ENCODE peak calls at places on chromosomes 4 and X, in nine cellular contexts. A, J, O, I, M, S, Y, W and P are unnamed samples.

GRCh38 chr4:93749351-93749761 is 79.2 kb upstream of the ATOH1 start:
- DNase-seq in I (no peak), W (no peak), M (no peak), Y (no peak), O (no peak), S (no peak), A (no peak), J (no peak), P (no peak)

GRCh38 chr4:55291227-55291629 is 54.8 kb upstream of the SRD5A3 start:
- DNase-seq in Y (no peak), J (no peak), I (no peak), S (no peak), O (no peak), A (peak), M (no peak), W (peak), P (peak)

GRCh38 chr4:6229095-6229494 is 28.7 kb upstream of the JAKMIP1 start:
- DNase-seq in J (no peak), A (no peak), M (peak), O (no peak), Y (no peak), I (no peak), W (peak), S (no peak), P (peak)

GRCh38 chr4:10075953-10076391 is 40.6 kb downstream of the WDR1 start:
- DNase-seq in Y (no peak), J (peak), W (no peak), O (peak), S (no peak), M (no peak), A (no peak), I (no peak), P (peak)

GRCh38 chr4:68076194-68076593 is 53.5 kb downstream of the TMPRSS11F start:
- DNase-seq in S (no peak), W (no peak), J (no peak), I (no peak), Y (no peak), M (no peak), O (no peak), A (no peak), P (no peak)

GRCh38 chr4:156672492-156672891 is 299.1 kb downstream of the PDGFC start:
- DNase-seq in Y (no peak), A (no peak), O (no peak), W (no peak), I (no peak), M (no peak), S (no peak), J (no peak), P (no peak)

GRCh38 chrX:55119271-55119670 is 30.5 kb downstream of the PAGE2 start:
- DNase-seq in A (no peak), I (no peak), O (no peak), M (no peak), Y (no peak), W (no peak), S (no peak), J (no peak), P (no peak)

GRCh38 chr4:23932186-23932585 is 42.3 kb upstream of the PPARGC1A start:
- DNase-seq in J (no peak), O (no peak), M (no peak), S (no peak), Y (no peak), A (no peak), W (no peak), I (no peak), P (no peak)

GRCh38 chr4:88981993-88982392 is 75.0 kb downstream of the FAM13A start:
- DNase-seq in A (no peak), W (no peak), S (no peak), J (no peak), O (no peak), M (no peak), I (no peak), Y (no peak), P (no peak)

GRCh38 chr4:99815597-99816011 is 1.0 kb upstream of the DAPP1 start:
- DNase-seq in W (no peak), Y (peak), M (no peak), S (no peak), J (no peak), I (peak), O (peak), A (no peak), P (no peak)

GRCh38 chr4:83113429-83113786 is 1.1 kb downstream of the PLAC8 start:
- DNase-seq in M (no peak), O (no peak), J (no peak), S (no peak), Y (no peak), A (no peak), I (no peak), W (no peak), P (no peak)

GRCh38 chr4:87592124-87592523 is 16.2 kb upstream of the DSPP start:
- DNase-seq in W (no peak), S (no peak), I (no peak), M (no peak), J (no peak), A (no peak), Y (no peak), O (no peak), P (no peak)

GRCh38 chr4:175927121-175927520 is 115.1 kb upstream of the GPM6A start:
- DNase-seq in O (no peak), M (no peak), S (no peak), W (no peak), J (no peak), Y (no peak), A (no peak), I (no peak), P (no peak)

GRCh38 chrX:107448625-107449468 is 605 bp upstream of the FRMPD3 start:
- DNase-seq in I (peak), O (no peak), A (no peak), M (peak), Y (no peak), S (peak), W (no peak), J (no peak), P (no peak)

GRCh38 chrX:497201-497710 is 110.5 kb upstream of the PPP2R3B start:
- DNase-seq in M (no peak), S (no peak), W (no peak), O (no peak), A (no peak), I (no peak), Y (no peak), J (no peak), P (no peak)

GRCh38 chrX:134908235-134908834 is 82.5 kb upstream of the SMIM10 start:
- DNase-seq in O (no peak), M (no peak), I (no peak), A (no peak), W (no peak), J (no peak), Y (no peak), S (peak), P (no peak)

GRCh38 chr4:121112530-121112929 is 40.2 kb upstream of the NDNF start:
- DNase-seq in J (no peak), W (no peak), M (no peak), Y (no peak), O (no peak), I (peak), S (no peak), A (no peak), P (no peak)

GRCh38 chr4:3659131-3659530 is 107.1 kb upstream of the ADRA2C start:
- DNase-seq in M (no peak), S (no peak), W (no peak), I (no peak), J (no peak), O (no peak), A (no peak), Y (no peak), P (no peak)

GRCh38 chr4:111959202-111959601 is 186.1 kb upstream of the FAM241A start:
- DNase-seq in S (peak), A (no peak), M (no peak), Y (no peak), W (no peak), I (no peak), J (no peak), O (no peak), P (no peak)

GRCh38 chr4:21139327-21139726 is 439.1 kb downstream of the PACRGL start:
- DNase-seq in J (no peak), I (peak), A (no peak), W (no peak), S (no peak), Y (no peak), M (no peak), O (no peak), P (no peak)

GRCh38 chr4:148790691-148791090 is 348.5 kb upstream of the NR3C2 start:
- DNase-seq in S (no peak), J (no peak), A (no peak), Y (no peak), M (no peak), I (no peak), W (no peak), O (no peak), P (no peak)

GRCh38 chrX:145524931-145525330 is 277.6 kb downstream of the SPANXN1 start:
- DNase-seq in S (no peak), O (no peak), M (no peak), Y (no peak), J (no peak), A (no peak), I (no peak), W (no peak), P (no peak)

GRCh38 chrX:9352683-9353430 is 112.0 kb upstream of the TBL1X start:
- DNase-seq in W (peak), I (peak), Y (no peak), O (no peak), J (no peak), S (peak), M (no peak), A (peak), P (no peak)

GRCh38 chrX:111671668-111672067 is 9.3 kb upstream of the ALG13 start:
- DNase-seq in S (no peak), M (no peak), W (no peak), J (no peak), Y (no peak), I (no peak), A (no peak), O (no peak), P (no peak)

GRCh38 chrX:54386314-54386713 is 28.5 kb upstream of the WNK3 start:
- DNase-seq in S (no peak), O (no peak), I (no peak), J (no peak), A (no peak), Y (no peak), W (no peak), M (no peak), P (no peak)

GRCh38 chr4:152479428-152480026 is 56.4 kb downstream of the FBXW7 start:
- DNase-seq in I (no peak), A (no peak), Y (no peak), M (no peak), S (no peak), J (no peak), W (no peak), O (no peak), P (no peak)

GRCh38 chrX:123475068-123475724 is 257.7 kb downstream of the THOC2 start:
- DNase-seq in M (no peak), Y (no peak), W (no peak), S (peak), A (no peak), J (no peak), I (no peak), O (no peak), P (no peak)

GRCh38 chrX:39905475-39905889 is 192.3 kb downstream of the BCOR start:
- DNase-seq in O (peak), M (no peak), I (no peak), S (no peak), A (no peak), Y (peak), W (no peak), J (no peak), P (no peak)

GRCh38 chr4:71270901-71271300 is 67.9 kb upstream of the SLC4A4 start:
- DNase-seq in I (no peak), O (peak), J (no peak), Y (peak), M (peak), S (peak), A (no peak), W (no peak), P (no peak)

GRCh38 chr4:25100156-25100555 is 60.1 kb downstream of the SEPSECS start:
- DNase-seq in J (peak), W (no peak), Y (no peak), S (no peak), A (peak), O (no peak), M (no peak), I (no peak), P (no peak)

GRCh38 chrX:96763608-96764007 is 79.0 kb downstream of the DIAPH2 start:
- DNase-seq in A (no peak), S (no peak), O (no peak), W (no peak), Y (no peak), I (no peak), J (no peak), M (no peak), P (no peak)

GRCh38 chr4:98633159-98633558 is 25.3 kb downstream of the TSPAN5 start:
- DNase-seq in S (no peak), M (no peak), I (no peak), W (no peak), A (no peak), J (no peak), O (no peak), Y (no peak), P (no peak)

GRCh38 chr4:98601719-98602118 is 56.7 kb downstream of the TSPAN5 start:
- DNase-seq in I (no peak), S (no peak), Y (no peak), O (no peak), M (no peak), J (no peak), A (no peak), W (no peak), P (no peak)

GRCh38 chr4:7761720-7762119 is 177.9 kb downstream of the AFAP1 start:
- DNase-seq in M (peak), S (peak), O (peak), A (peak), Y (peak), W (peak), J (peak), I (peak), P (peak)

DNA sequence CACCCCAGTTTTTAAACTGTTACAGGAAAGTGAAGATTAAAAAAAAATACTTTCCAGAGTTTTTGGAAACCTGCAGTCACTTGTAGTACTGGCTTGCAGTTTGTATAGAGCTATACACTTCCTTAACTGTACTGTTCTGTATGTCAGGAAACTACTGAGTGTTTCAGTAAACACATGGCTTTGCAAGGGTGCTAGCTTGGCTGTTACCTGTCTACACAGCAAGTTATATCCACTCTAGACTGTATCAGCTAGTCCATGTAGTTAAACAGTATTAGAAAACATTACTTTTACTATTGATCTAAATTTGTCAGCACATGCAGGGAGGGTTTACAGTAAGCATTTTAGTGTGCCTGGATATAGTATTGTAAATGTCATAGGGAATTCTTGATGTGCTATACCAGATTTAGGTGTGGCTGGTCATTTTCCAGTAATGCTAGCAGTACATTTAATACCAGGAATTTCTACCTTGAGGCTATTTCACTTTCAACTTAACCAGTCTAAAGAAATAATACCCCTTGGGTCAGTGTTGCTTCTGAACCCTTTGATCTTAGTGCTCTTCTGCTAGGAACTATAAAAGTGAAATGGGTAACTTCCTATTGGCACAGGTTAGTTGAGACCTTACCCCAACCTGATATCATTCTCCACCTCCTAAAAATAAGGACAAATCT is 192.3 kb upstream of the ANKRD50 start:
- DNase-seq in J (no peak), O (no peak), A (no peak), W (no peak), Y (no peak), I (no peak), M (no peak), S (no peak), P (no peak)
- H3K27ac ChIP-seq in J (no peak), O (peak), A (no peak), W (no peak), Y (peak), I (no peak), M (no peak), S (no peak), P (peak)

DNA sequence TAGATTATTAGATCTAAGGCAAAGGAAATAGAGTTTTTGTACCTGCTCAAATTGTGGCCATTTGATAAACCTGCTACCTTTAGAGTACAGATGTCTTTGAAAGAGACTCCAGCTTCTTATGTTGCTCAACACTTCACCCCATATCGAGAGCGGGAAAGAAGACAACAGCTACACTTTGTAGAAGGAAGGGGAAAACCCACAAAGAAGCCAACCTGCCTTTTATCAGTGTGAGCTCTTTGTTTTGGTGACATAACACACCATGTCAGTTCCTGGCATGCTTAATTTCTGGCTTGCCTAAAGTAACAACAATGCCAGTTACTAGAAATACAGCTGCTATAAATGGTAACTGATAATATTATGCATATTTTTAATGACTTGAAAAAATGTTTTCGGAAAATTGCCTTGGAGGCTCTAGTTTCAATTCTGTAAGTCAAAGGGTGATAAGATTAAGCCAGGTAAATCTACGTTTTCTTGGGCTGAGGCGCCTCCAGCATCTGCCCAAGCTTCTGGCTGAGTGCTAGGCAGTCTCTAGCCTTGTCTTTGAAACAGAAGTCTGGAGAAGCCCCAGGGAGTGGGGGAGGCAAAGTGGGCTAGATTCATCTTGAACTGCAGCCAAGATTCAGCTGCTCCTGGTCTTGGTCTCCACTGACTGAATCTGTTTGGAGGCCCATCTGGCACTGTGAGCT is 186.9 kb upstream of the LEF1 start:
- DNase-seq in A (no peak), Y (no peak), S (no peak), W (no peak), J (no peak), O (no peak), I (peak), M (no peak), P (no peak)
- H3K4me3 ChIP-seq in A (no peak), Y (no peak), S (no peak), W (no peak), J (no peak), O (no peak), I (no peak), M (no peak), P (no peak)

DNA sequence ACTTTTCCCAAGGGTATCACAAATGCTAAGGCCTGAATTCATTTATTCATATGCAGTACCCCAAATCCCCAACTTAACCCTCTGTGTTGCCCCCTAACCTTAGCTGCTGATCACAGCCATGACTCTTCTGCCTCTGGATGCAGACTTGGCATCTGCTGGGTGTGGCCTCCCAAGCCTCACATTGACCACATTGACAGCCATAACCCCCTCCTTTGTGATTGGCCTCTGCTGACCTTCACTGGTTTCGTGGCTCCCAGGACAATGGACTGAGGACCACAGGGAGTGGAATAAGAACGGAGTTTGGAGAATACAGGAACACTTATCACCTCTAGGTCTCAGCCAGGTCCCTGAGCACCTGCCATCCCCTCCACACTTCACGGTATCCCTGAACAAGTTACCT is 123.6 kb upstream of the CPEB2 start:
- DNase-seq in O (no peak), I (no peak), A (no peak), W (no peak), S (no peak), J (no peak), Y (no peak), M (no peak), P (no peak)
- H3K27ac ChIP-seq in O (no peak), I (no peak), A (no peak), W (no peak), S (no peak), J (no peak), Y (no peak), M (no peak), P (no peak)

GRCh38 chrX:47649302-47649701 is 1.1 kb downstream of the ELK1 start:
- DNase-seq in I (no peak), O (no peak), S (no peak), M (no peak), Y (no peak), W (no peak), A (no peak), J (peak), P (no peak)
- H3K4me3 ChIP-seq in I (peak), O (no peak), S (peak), M (peak), Y (no peak), W (peak), A (no peak), J (peak), P (peak)

DNA sequence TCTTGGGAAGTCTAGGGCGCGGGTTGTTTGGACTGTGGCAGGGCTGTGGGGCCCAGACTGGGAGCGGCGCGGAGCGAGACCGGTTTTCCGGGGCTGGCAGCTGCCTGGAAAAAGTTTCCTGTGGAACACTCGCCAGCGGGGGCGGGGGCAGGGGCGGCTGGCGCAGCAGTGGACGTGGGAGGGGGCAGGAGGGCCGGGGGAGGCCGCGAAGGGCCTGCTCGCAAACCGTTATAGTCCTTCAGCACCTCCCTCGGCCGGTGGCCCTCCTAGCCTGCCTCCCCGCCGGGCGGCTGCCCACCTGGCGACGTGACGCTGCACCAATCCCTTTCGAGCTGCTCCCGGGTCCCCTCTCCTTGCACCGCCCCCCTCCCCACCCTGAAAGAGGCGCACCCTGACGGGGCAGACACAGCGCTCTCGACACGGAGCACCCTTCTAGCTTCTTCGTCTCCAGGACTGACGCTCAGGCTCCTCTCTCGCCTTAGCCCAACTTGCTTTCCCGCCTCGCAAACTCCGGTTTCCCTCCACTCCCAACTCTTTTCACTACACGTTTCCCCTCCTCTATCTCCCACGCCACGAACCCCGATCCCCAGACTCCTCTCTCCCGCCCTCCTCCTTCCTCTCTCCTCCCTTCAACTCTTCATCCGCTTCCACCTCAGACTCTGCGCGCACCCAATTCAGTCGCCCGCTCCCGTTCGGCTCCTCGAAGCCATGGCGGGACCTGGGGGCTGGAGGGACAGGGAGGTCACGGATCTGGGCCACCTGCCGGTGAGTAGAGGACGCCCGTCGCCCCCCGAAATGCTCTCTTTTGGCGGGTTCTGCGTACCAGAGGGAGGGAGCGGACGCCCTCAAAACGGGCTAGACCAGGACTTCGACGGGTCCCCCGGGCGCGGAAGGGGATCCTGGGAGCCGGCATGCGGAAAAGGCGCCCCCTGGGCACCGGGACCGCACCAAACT is at the start of gene NRK:
- DNase-seq in W (peak), A (no peak), I (no peak), S (no peak), J (no peak), Y (no peak), O (peak), M (no peak), P (peak)
- H3K27ac ChIP-seq in W (no peak), A (peak), I (no peak), S (no peak), J (peak), Y (no peak), O (no peak), M (no peak), P (peak)